ENCODE peak calls at places on chromosomes 5 and 9, in five cellular contexts. U is GM23248, Y is keratinocyte, V is A673, L is neural progenitor cell. P is an unnamed sample.
A peak's percentile ranks its signal among the peaks of the same experiment; 100 is the strongest.

GRCh38 chr5:66596791-66597757 is 881 bp downstream of the MAST4 start:
- DNase-seq in U (peak; percentile 72), Y (no peak), L (peak; percentile 72), V (peak; percentile 32), P (no peak)

GRCh38 chr9:68446836-68447235 is 90.4 kb downstream of the PGM5 start:
- DNase-seq in V (no peak), U (no peak), L (no peak), Y (no peak), P (no peak)

GRCh38 chr5:52598954-52599353 is 188.8 kb upstream of the ITGA1 start:
- DNase-seq in V (no peak), U (no peak), Y (no peak), L (no peak), P (no peak)

GRCh38 chr5:65828507-65828906 is 97.9 kb upstream of the ERBIN start:
- DNase-seq in U (peak; percentile 86), V (no peak), L (no peak), Y (no peak), P (no peak)

GRCh38 chr5:150302301-150303069 is at the start of gene ARSI:
- DNase-seq in U (peak; percentile 76), L (peak; percentile 91), Y (no peak), V (no peak), P (no peak)

GRCh38 chr5:79075646-79076426 is 6.3 kb downstream of the BHMT2 start:
- DNase-seq in U (peak; percentile 43), Y (no peak), V (no peak), L (no peak), P (no peak)

GRCh38 chr5:159877894-159878448 is 38.3 kb upstream of the ADRA1B start:
- DNase-seq in Y (no peak), V (no peak), L (no peak), U (no peak), P (no peak)

GRCh38 chr9:70477907-70478480 is 63.5 kb upstream of the KLF9 start:
- DNase-seq in L (no peak), U (no peak), Y (no peak), V (no peak), P (no peak)

GRCh38 chr5:37938086-37938852 is 98.4 kb upstream of the GDNF start:
- DNase-seq in V (no peak), Y (no peak), L (peak; percentile 58), U (no peak), P (no peak)

GRCh38 chr9:18795947-18796705 is 236.9 kb downstream of the SAXO1 start:
- DNase-seq in Y (no peak), V (no peak), U (peak; percentile 82), L (peak; percentile 45), P (no peak)

GRCh38 chr5:131109540-131110255 is 55.4 kb downstream of the HINT1 start:
- DNase-seq in L (peak; percentile 59), Y (no peak), V (peak; percentile 65), U (peak; percentile 62), P (no peak)

GRCh38 chr5:172456076-172456800 is 1.9 kb upstream of the SH3PXD2B start:
- DNase-seq in L (no peak), V (no peak), Y (no peak), U (no peak), P (no peak)

GRCh38 chr9:90642570-90643539 is at the start of gene DIRAS2:
- DNase-seq in Y (no peak), L (peak; percentile 83), V (peak; percentile 67), U (peak; percentile 68), P (no peak)

GRCh38 chr9:23447166-23447565 is 378.9 kb downstream of the ELAVL2 start:
- DNase-seq in L (no peak), V (no peak), Y (no peak), U (no peak), P (no peak)

GRCh38 chr9:19967567-19968459 is 179.0 kb upstream of the SLC24A2 start:
- DNase-seq in V (no peak), L (peak; percentile 51), Y (no peak), U (no peak), P (no peak)

GRCh38 chr9:115170674-115171073 is 52.7 kb upstream of the TNC start:
- DNase-seq in Y (no peak), L (no peak), V (peak; percentile 62), U (peak; percentile 74), P (no peak)

GRCh38 chr5:175657593-175658271 is at the start of gene HRH2:
- DNase-seq in V (peak; percentile 31), L (peak; percentile 56), Y (no peak), U (no peak), P (peak; percentile 26)

GRCh38 chr9:137236238-137236935 is 4.7 kb upstream of the TUBB4B start:
- DNase-seq in U (peak; percentile 89), L (peak; percentile 93), V (peak; percentile 94), Y (no peak), P (peak; percentile 84)

GRCh38 chr9:80143899-80144298 is 572.1 kb downstream of the TLE4 start:
- DNase-seq in U (no peak), Y (no peak), L (no peak), V (no peak), P (no peak)

GRCh38 chr9:121945849-121946248 is 147.3 kb downstream of the TTLL11 start:
- DNase-seq in V (no peak), Y (no peak), U (peak; percentile 82), L (no peak), P (no peak)

GRCh38 chr9:123208626-123209174 is 59.7 kb downstream of the STRBP start:
- DNase-seq in Y (no peak), V (no peak), L (no peak), U (no peak), P (no peak)

GRCh38 chr5:133849116-133849515 is 119.3 kb downstream of the C5orf15 start:
- DNase-seq in U (no peak), L (no peak), V (no peak), Y (no peak), P (no peak)

GRCh38 chr9:130333041-130334040 is 67.8 kb downstream of the HMCN2 start:
- DNase-seq in Y (no peak), L (no peak), V (peak; percentile 44), U (no peak), P (no peak)

GRCh38 chr5:149730620-149731331 is 666 bp downstream of the PPARGC1B start:
- DNase-seq in L (peak; percentile 69), U (peak; percentile 36), Y (no peak), V (peak; percentile 79), P (peak; percentile 31)

GRCh38 chr5:105057001-105057436 is 1494.4 kb upstream of the NUDT12 start:
- DNase-seq in Y (no peak), U (no peak), L (no peak), V (no peak), P (no peak)

GRCh38 chr5:87169300-87169991 is 98.2 kb upstream of the RASA1 start:
- DNase-seq in V (no peak), Y (no peak), L (no peak), U (peak; percentile 11), P (no peak)

GRCh38 chr5:106873558-106873957 is 797.2 kb downstream of the EFNA5 start:
- DNase-seq in V (no peak), Y (no peak), L (no peak), U (no peak), P (no peak)

GRCh38 chr5:83957188-83957587 is 236.5 kb upstream of the HAPLN1 start:
- DNase-seq in V (no peak), U (peak; percentile 20), L (no peak), Y (no peak), P (no peak)

GRCh38 chr9:4016789-4017188 is 283.1 kb downstream of the GLIS3 start:
- DNase-seq in V (no peak), L (no peak), U (no peak), Y (no peak), P (no peak)

GRCh38 chr5:65198777-65199120 is 283.0 kb downstream of the ADAMTS6 start:
- DNase-seq in Y (peak; percentile 96), L (no peak), V (no peak), U (peak; percentile 97), P (no peak)

GRCh38 chr9:132169672-132170392 is 8.0 kb downstream of the NTNG2 start:
- DNase-seq in U (peak; percentile 71), Y (peak; percentile 13), L (peak; percentile 88), V (peak; percentile 73), P (peak; percentile 35)

GRCh38 chr5:1429501-1429900 is 15.7 kb downstream of the SLC6A3 start:
- DNase-seq in Y (no peak), L (no peak), V (no peak), U (no peak), P (no peak)
- H3K9me3 ChIP-seq in Y (peaks cover 13% of the 10 kb centered on the region), L (peaks cover 3% of the 10 kb centered on the region), V (peaks cover 17% of the 10 kb centered on the region), U (no peaks in the 10 kb centered on the region), P (no peaks in the 10 kb centered on the region)

GRCh38 chr5:180251887-180252286 is 40.0 kb downstream of the MAPK9 start:
- DNase-seq in Y (no peak), U (no peak), V (no peak), L (no peak), P (no peak)

GRCh38 chr5:180251141-180251540 is 40.7 kb downstream of the MAPK9 start:
- DNase-seq in Y (no peak), U (no peak), V (no peak), L (no peak), P (no peak)

GRCh38 chr5:180250329-180250728 is 41.3 kb upstream of the RASGEF1C start:
- DNase-seq in Y (no peak), U (no peak), L (no peak), V (no peak), P (no peak)

GRCh38 chr5:180253036-180253824 is 38.7 kb downstream of the MAPK9 start:
- DNase-seq in L (no peak), V (no peak), Y (no peak), U (no peak), P (no peak)
- H3K9me3 ChIP-seq in L (peaks cover 52% of the 10 kb centered on the region), V (peaks cover 42% of the 10 kb centered on the region), Y (peaks cover 52% of the 10 kb centered on the region), U (no peaks in the 10 kb centered on the region), P (peaks cover 16% of the 10 kb centered on the region)

DNA sequence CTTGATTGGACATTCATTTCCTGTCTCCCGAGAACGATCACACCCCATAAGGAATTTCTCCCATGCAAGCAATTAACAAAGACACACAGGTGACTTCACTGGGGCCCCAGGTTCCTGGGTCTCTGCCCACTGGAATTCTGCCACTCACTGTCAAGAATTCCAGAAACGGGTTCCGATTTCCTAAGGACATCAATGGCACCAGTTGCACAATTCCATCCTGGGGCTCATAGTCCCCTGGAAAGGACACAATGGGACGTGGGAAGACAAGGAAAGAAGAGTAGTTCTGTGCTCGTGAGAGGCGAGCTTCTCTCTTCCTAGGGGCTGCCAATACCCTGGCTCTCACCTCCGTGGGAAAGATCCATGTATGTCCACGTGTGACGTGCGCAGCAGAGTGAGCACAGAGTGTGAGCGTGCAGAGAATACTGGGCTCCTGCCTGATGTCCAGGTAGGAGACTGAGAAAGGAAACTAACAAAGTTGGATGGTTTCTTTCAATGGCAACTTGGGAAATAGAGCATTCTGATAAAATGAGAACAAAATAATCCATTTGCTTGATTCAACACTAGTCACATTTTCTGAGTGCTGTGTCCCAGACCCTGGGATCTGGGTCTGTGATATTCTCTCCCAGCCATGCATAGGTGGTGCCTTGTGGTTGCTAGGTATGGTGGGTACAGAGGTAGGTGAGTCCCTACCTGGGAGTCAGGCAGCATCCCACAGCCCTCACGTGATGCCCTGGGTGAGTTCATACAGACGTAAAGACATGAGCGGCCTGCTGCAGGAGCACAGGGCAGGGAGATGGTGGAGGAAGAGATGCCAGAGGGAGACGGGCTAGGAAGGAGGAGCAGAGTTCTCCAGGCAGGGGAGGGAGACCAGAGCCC is 159.8 kb downstream of the COL23A1 start:
- DNase-seq in Y (no peak), U (no peak), L (no peak), V (no peak), P (no peak)
- H3K9me3 ChIP-seq in Y (no peaks in the 10 kb centered on the region), U (no peaks in the 10 kb centered on the region), L (no peaks in the 10 kb centered on the region), V (no peaks in the 10 kb centered on the region), P (no peaks in the 10 kb centered on the region)

DNA sequence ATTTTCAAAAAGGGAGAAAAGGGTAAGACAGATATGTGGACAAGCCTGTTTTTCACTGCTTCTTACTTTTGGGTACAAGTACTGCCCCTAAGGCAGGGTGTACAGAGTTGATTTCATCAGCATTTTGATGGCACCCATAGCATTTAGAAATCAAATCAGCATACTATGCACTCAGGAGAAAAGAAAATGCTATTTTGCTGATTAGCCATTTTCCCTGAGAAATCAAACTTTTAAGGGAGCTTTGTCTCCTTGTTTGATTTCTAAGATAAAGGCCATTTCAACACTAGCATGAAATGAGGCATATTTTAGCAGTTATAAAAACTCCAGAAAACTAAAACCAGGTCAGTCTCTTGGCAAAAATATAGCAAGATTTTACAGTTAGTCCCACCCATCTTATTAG is 2269.4 kb upstream of the WWC1 start:
- DNase-seq in V (no peak), U (no peak), Y (no peak), L (no peak), P (no peak)
- H3K9me3 ChIP-seq in V (no peaks in the 10 kb centered on the region), U (no peaks in the 10 kb centered on the region), Y (no peaks in the 10 kb centered on the region), L (no peaks in the 10 kb centered on the region), P (peaks cover 5% of the 10 kb centered on the region)

P was measured in T-helper 17 cell.